ENCODE peak calls at places on chromosomes 16 and 17, in seven cellular contexts. Y, S, G, H, J, O and B are unnamed samples.

GRCh38 chr16:46954562-46954961 is 18.9 kb downstream of the DNAJA2 start:
- DNase-seq in Y (no peak), S (peak), G (no peak), H (no peak), J (no peak), O (no peak), B (no peak)

GRCh38 chr17:9401434-9401833 is 174.2 kb downstream of the STX8 start:
- DNase-seq in Y (no peak), S (peak), G (no peak), H (peak), J (no peak), O (no peak), B (peak)

GRCh38 chr17:79791354-79792123 is 5.3 kb downstream of the CBX8 start:
- DNase-seq in Y (no peak), S (no peak), G (no peak), H (no peak), J (peak), O (no peak), B (no peak)

GRCh38 chr17:49388290-49388640 is 26.2 kb upstream of the ZNF652 start:
- DNase-seq in Y (no peak), S (no peak), G (no peak), H (no peak), J (no peak), O (no peak), B (no peak)

GRCh38 chr16:57471852-57472664 is 9.6 kb downstream of the POLR2C start:
- DNase-seq in Y (peak), S (no peak), G (no peak), H (peak), J (no peak), O (no peak), B (peak)

GRCh38 chr17:80694085-80694991 is 149.7 kb downstream of the RPTOR start:
- DNase-seq in Y (no peak), S (no peak), G (no peak), H (no peak), J (no peak), O (no peak), B (no peak)

GRCh38 chr16:4426021-4426684 is 485 bp downstream of the DNAJA3 start:
- DNase-seq in Y (no peak), S (no peak), G (no peak), H (peak), J (peak), O (no peak), B (peak)

GRCh38 chr17:2705263-2705662 is 6.3 kb downstream of the CLUH start:
- DNase-seq in Y (no peak), S (no peak), G (no peak), H (peak), J (no peak), O (no peak), B (no peak)

GRCh38 chr17:732788-733720 is 658 bp downstream of the TLCD3A start:
- DNase-seq in Y (peak), S (peak), G (no peak), H (peak), J (peak), O (no peak), B (peak)

GRCh38 chr16:27317320-27317719 is 3.5 kb downstream of the IL4R start:
- DNase-seq in Y (no peak), S (no peak), G (no peak), H (no peak), J (no peak), O (no peak), B (no peak)

GRCh38 chr16:86277236-86277635 is 233.1 kb upstream of the FOXF1 start:
- DNase-seq in Y (no peak), S (no peak), G (no peak), H (no peak), J (peak), O (no peak), B (no peak)